ENCODE peak calls at places on chromosomes 4 and X, in four cellular contexts. S, M, V and Y are unnamed samples.

GRCh38 chr4:169852481-169852880 is 94.7 kb upstream of the HPF1 start:
- DNase-seq in S (no peak), M (no peak), V (no peak), Y (no peak)

GRCh38 chrX:54494166-54494969 is 1.7 kb downstream of the FGD1 start:
- DNase-seq in S (no peak), M (no peak), V (no peak), Y (no peak)

GRCh38 chr4:39045791-39046221 is 13.6 kb upstream of the TMEM156 start:
- DNase-seq in S (peak), M (no peak), V (no peak), Y (no peak)

GRCh38 chrX:34300871-34301270 is 168.8 kb upstream of the FAM47A start:
- DNase-seq in S (peak), M (peak), V (peak), Y (peak)

GRCh38 chrX:109155161-109155560 is 326.7 kb downstream of the GUCY2F start:
- DNase-seq in S (no peak), M (no peak), V (no peak), Y (no peak)

GRCh38 chrX:139889760-139890159 is 43.1 kb downstream of the ATP11C start:
- DNase-seq in S (no peak), M (no peak), V (no peak), Y (no peak)

GRCh38 chr4:87304659-87305277 is 17.9 kb downstream of the HSD17B13 start:
- DNase-seq in S (no peak), M (no peak), V (no peak), Y (no peak)

GRCh38 chr4:61678297-61678696 is 478.2 kb downstream of the ADGRL3 start:
- DNase-seq in S (no peak), M (no peak), V (no peak), Y (no peak)

GRCh38 chr4:106358899-106359298 is 9.7 kb downstream of the GIMD1 start:
- DNase-seq in S (no peak), M (no peak), V (no peak), Y (no peak)

GRCh38 chr4:80610845-80611244 is 275.3 kb downstream of the CFAP299 start:
- DNase-seq in S (no peak), M (no peak), V (no peak), Y (no peak)

GRCh38 chr4:169236901-169237626 is 33.7 kb downstream of the SH3RF1 start:
- DNase-seq in S (no peak), M (no peak), V (no peak), Y (no peak)

GRCh38 chrX:121649414-121649813 is 602.0 kb downstream of the GLUD2 start:
- DNase-seq in S (no peak), M (no peak), V (no peak), Y (no peak)

GRCh38 chrX:153828308-153828707 is 2.0 kb downstream of the PDZD4 start:
- DNase-seq in S (no peak), M (no peak), V (no peak), Y (no peak)

GRCh38 chr4:30790998-30791397 is 70.8 kb downstream of the PCDH7 start:
- DNase-seq in S (no peak), M (no peak), V (no peak), Y (no peak)

GRCh38 chr4:30792616-30793015 is 72.4 kb downstream of the PCDH7 start:
- DNase-seq in S (no peak), M (no peak), V (no peak), Y (no peak)

GRCh38 chr4:30790123-30790522 is 70.0 kb downstream of the PCDH7 start:
- DNase-seq in S (no peak), M (no peak), V (no peak), Y (no peak)

DNA sequence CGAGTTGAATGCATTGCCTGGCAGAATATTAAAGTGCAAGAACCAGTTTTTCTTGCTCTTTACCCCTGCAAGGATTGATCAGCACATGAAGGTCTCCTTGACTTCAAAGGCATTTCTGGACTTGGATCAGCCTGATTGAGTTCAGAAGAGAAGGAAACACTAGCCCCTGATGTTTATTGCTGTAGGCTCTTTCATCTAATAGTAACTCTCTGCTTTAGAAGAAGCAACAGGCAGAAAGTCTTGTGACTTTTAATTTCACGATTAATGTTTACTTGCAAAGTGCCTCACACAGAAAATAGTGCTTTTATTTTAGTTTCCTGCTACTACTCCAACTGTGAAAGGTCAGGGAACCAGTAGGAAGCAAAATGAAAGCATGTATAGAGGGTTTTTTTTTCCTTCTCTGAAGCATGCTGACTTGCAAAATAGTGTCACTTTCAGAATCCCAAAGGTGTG is 69.1 kb downstream of the PCDH7 start:
- DNase-seq in S (no peak), M (peak), V (no peak), Y (no peak)
- TF ChIP-seq POLR2AphosphoS5 in S (no peak), M (peak), V (no peak), Y (no peak)

GRCh38 chrX:69618803-69619202 is 2.9 kb downstream of the EDA start:
- DNase-seq in S (peak), M (no peak), V (no peak), Y (no peak)
- TF ChIP-seq TCF7L2 in S (no peak), M (no peak), V (no peak), Y (no peak)

GRCh38 chrX:45784590-45784989 is 583.9 kb upstream of the DIPK2B start:
- DNase-seq in S (no peak), M (no peak), V (no peak), Y (no peak)

GRCh38 chrX:45783002-45783401 is 582.3 kb upstream of the DIPK2B start:
- DNase-seq in S (no peak), M (no peak), V (no peak), Y (no peak)

GRCh38 chrX:45778621-45779020 is 577.9 kb upstream of the DIPK2B start:
- DNase-seq in S (no peak), M (no peak), V (no peak), Y (no peak)

DNA sequence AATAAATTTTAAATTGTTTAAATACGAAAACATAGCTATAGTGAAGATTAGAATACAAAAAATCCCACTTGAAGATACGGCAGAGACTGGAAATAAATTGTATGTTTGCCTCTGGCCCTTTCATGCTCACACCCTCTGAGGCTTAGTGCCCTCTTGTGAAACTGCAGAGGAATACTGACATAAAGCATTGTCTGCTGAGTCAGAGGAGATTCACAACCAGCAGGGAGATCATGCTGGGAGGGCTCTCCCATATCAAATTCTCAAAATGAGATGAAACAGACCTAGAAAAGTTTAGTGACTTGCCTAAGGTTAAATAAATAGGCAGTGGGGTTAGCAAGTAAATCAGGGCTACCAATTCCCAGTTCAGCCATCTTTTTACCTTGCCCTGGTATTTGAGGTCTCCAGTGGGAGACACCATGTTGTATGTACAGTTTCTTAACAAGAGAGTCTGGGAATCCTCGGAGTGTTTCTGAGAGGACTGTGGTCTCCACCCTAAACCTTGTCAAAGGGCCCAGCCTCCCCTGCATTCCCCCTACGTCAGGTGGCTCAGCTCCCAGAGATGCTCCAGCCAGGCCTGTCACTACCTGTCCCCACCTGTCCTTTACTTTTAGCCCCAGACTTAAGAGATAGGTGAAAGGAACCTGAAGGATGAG is 581.4 kb upstream of the DIPK2B start:
- DNase-seq in S (peak), M (no peak), V (no peak), Y (no peak)
- TF ChIP-seq POLR2AphosphoS5 in S (no peak), M (no peak), V (no peak), Y (no peak)

DNA sequence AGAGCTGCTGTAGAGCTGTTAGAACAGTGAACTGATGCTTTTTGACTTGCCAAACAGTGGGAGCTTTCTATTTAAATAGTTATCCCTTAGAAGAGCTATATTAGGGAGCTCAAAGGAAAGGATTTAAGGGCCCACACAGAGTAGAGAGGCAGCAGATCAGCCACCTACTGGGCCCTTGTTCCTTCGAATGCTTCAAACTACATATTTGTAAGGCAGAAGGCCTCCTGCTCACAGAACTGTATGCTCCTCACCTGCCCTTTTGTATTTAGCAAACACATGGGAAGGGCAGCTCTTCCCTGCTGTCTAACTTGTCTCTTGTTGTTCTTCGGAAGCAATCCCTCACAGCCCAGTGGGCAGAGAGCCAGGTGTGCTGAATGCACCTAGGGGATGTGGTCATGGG is 38.0 kb downstream of the IL1RAPL1 start:
- DNase-seq in S (no peak), M (no peak), V (no peak), Y (no peak)
- TF ChIP-seq TCF7L2 in S (no peak), M (no peak), V (no peak), Y (no peak)

GRCh38 chr4:165709973-165710526 is 163.0 kb upstream of the TLL1 start:
- DNase-seq in S (no peak), M (no peak), V (no peak), Y (no peak)
- TF ChIP-seq POLR2AphosphoS5 in S (no peak), M (no peak), V (no peak), Y (no peak)